ENCODE peak calls at places on chromosomes 5 and 9, in four cellular contexts. I is sigmoid colon, J is HCT116, M is heart left ventricle. L is an unnamed sample.

GRCh38 chr9:90188656-90189055 is 454.0 kb downstream of the DIRAS2 start:
- DNase-seq in I (no peak), J (no peak), M (no peak), L (no peak)

GRCh38 chr5:123538670-123539459 is 26.9 kb downstream of the CSNK1G3 start:
- DNase-seq in I (no peak), J (no peak), M (no peak), L (peak; percentile 53)

GRCh38 chr5:61353293-61353692 is 21.2 kb downstream of the ZSWIM6 start:
- DNase-seq in I (no peak), J (no peak), M (no peak), L (no peak)

GRCh38 chr5:139474815-139475791 is 4.3 kb downstream of the SMIM33 start:
- DNase-seq in I (peak; percentile 72), J (no peak), M (peak; percentile 23), L (peak; percentile 74)

GRCh38 chr5:20683241-20683940 is 695.4 kb upstream of the CDH18 start:
- DNase-seq in I (no peak), J (no peak), M (no peak), L (no peak)

GRCh38 chr5:77231470-77232138 is 21.1 kb downstream of the PDE8B start:
- DNase-seq in I (no peak), J (no peak), M (no peak), L (no peak)

GRCh38 chr9:135221951-135222631 is 134.6 kb downstream of the OLFM1 start:
- DNase-seq in I (peak; percentile 50), J (no peak), M (peak; percentile 20), L (no peak)

GRCh38 chr9:133584559-133585476 is 24.4 kb downstream of the FAM163B start:
- DNase-seq in I (no peak), J (no peak), M (no peak), L (no peak)

GRCh38 chr5:157400741-157401140 is 59.3 kb upstream of the NIPAL4 start:
- DNase-seq in I (no peak), J (no peak), M (no peak), L (no peak)

GRCh38 chr5:146076455-146076854 is 28.9 kb downstream of the PLAC8L1 start:
- DNase-seq in I (no peak), J (no peak), M (no peak), L (no peak)

GRCh38 chr5:135436856-135437795 is 10.0 kb downstream of the DCANP1 start:
- DNase-seq in I (no peak), J (no peak), M (no peak), L (no peak)

GRCh38 chr9:90022474-90022873 is 417.7 kb downstream of the GADD45G start:
- DNase-seq in I (no peak), J (no peak), M (no peak), L (no peak)

GRCh38 chr5:112355058-112355685 is 63.9 kb downstream of the EPB41L4A start:
- DNase-seq in I (no peak), J (no peak), M (no peak), L (no peak)

GRCh38 chr9:21804336-21804735 is 1.9 kb downstream of the MTAP start:
- DNase-seq in I (no peak), J (no peak), M (no peak), L (no peak)

GRCh38 chr5:76583163-76584047 is 39.8 kb downstream of the F2RL2 start:
- DNase-seq in I (no peak), J (peak; percentile 16), M (no peak), L (no peak)

GRCh38 chr5:176803027-176803942 is 7.1 kb upstream of the UNC5A start:
- DNase-seq in I (no peak), J (no peak), M (no peak), L (no peak)

GRCh38 chr9:134295101-134295745 is 31.0 kb upstream of the RXRA start:
- DNase-seq in I (no peak), J (no peak), M (peak; percentile 15), L (no peak)

GRCh38 chr5:56075361-56075760 is 80.6 kb upstream of the IL6ST start:
- DNase-seq in I (peak; percentile 90), J (no peak), M (peak; percentile 37), L (no peak)

GRCh38 chr9:133275105-133276000 is at the start of gene ABO:
- DNase-seq in I (no peak), J (no peak), M (peak; percentile 44), L (peak; percentile 34)

GRCh38 chr9:9117866-9118265 is 1318.3 kb upstream of the DMAC1 start:
- DNase-seq in I (no peak), J (no peak), M (no peak), L (no peak)

GRCh38 chr9:121133104-121133816 is 58.5 kb downstream of the CNTRL start:
- DNase-seq in I (no peak), J (no peak), M (no peak), L (peak; percentile 25)

GRCh38 chr5:179974281-179974945 is 66.7 kb upstream of the TBC1D9B start:
- DNase-seq in I (no peak), J (no peak), M (no peak), L (peak; percentile 83)

GRCh38 chr5:59136575-59136974 is 553.7 kb downstream of the RAB3C start:
- DNase-seq in I (no peak), J (no peak), M (no peak), L (no peak)

GRCh38 chr5:122965111-122965510 is 71.4 kb downstream of the PPIC start:
- DNase-seq in I (no peak), J (no peak), M (no peak), L (peak; percentile 34)

GRCh38 chr9:14352549-14352948 is 38.6 kb upstream of the NFIB start:
- DNase-seq in I (no peak), J (no peak), M (no peak), L (no peak)
- H3K27me3 ChIP-seq in I (peaks cover 32% of the 10 kb centered on the region), J (no peaks in the 10 kb centered on the region), M (no peaks in the 10 kb centered on the region), L (peaks cover 14% of the 10 kb centered on the region)

DNA sequence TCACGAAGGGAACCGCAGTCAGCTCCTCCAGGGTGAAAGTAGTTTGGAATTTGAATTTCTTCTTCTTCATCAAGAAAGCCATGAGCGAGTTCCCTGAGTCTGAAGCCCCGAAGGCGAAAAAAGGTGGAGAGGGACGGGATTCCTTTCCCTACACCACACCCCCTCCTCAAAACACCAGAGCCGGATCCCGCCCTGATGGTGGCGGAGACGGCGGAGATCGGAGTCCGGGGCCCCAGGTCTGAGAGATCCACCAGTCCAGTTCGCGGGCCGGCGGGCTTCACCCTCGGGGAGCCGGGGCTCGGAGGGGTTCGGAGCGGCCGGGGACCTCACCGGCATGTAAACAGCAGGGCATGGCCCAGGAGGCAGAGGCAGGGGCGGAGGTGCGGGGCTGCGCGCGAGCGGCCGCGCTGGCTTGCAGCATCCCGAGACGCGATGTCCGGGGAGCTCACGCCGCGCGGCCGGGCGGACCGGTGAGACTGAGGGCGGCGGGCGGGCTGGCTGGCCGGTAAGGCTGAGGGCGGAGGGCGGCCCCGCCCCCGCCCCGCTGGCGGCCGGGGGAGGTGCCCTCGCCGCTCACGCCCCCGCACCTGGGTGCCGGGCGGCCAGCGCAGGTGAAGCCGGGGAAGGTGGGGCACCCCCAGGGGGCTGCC is 608 bp downstream of the EEIG1 start:
- DNase-seq in I (peak; percentile 75), J (no peak), M (peak; percentile 40), L (peak; percentile 60)
- H3K27ac ChIP-seq in I (peak overlapping the region; percentile 96), J (peak overlapping the region; percentile 95), M (peak overlapping the region; percentile 91), L (peak overlapping the region; percentile 70)

GRCh38 chr9:138076650-138077009 is 199.0 kb downstream of the CACNA1B start:
- DNase-seq in I (no peak), J (no peak), M (no peak), L (no peak)

GRCh38 chr9:138077126-138077525 is 199.5 kb downstream of the CACNA1B start:
- DNase-seq in I (peak; percentile 46), J (no peak), M (no peak), L (no peak)

GRCh38 chr9:138075496-138075895 is 197.9 kb downstream of the CACNA1B start:
- DNase-seq in I (peak; percentile 53), J (no peak), M (no peak), L (no peak)

GRCh38 chr9:138074516-138074915 is 196.9 kb downstream of the CACNA1B start:
- DNase-seq in I (no peak), J (no peak), M (no peak), L (no peak)

DNA sequence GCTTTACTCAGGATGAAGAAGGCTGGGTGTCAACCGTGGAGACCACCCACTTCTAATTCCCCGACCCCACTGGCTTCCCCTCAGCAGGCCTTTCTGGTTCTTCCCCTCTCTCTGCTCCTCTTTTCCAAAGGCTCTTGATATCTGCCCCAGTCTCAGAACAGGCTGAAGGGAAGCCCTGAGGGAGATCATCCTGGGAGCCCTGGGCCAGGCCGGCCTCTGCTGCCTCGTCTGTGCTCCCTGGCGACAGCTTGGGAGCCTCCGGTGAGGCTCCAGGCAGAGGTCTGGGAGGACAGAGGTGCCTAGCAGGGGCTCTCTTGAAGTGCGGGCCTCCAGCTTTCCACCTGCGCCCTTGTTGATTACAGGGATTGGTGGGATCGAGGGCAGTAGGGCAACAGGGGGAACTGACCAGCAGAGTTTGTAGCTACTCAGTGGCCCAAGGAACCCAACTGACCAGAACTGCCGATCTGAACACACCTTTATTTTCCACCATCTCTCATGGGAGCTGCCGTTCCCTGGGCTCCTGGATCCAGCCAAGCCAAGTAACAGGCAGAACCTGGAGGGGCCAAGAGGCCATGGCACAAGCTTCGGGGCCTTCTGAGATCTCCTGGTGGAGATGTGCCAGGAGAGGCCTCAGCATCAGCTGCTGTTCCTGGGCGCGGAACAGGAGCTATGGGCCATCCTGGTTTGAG is 198.5 kb downstream of the CACNA1B start:
- DNase-seq in I (no peak), J (no peak), M (no peak), L (no peak)
- TF ChIP-seq CTCF in I (no peak), J (no peak), M (no peak), L (no peak)

GRCh38 chr5:2901096-2901495 is 149.6 kb upstream of the IRX2 start:
- DNase-seq in I (no peak), J (no peak), M (no peak), L (no peak)
- H3K27me3 ChIP-seq in I (no peaks in the 10 kb centered on the region), J (no peaks in the 10 kb centered on the region), M (no peaks in the 10 kb centered on the region), L (peaks cover 65% of the 10 kb centered on the region)

DNA sequence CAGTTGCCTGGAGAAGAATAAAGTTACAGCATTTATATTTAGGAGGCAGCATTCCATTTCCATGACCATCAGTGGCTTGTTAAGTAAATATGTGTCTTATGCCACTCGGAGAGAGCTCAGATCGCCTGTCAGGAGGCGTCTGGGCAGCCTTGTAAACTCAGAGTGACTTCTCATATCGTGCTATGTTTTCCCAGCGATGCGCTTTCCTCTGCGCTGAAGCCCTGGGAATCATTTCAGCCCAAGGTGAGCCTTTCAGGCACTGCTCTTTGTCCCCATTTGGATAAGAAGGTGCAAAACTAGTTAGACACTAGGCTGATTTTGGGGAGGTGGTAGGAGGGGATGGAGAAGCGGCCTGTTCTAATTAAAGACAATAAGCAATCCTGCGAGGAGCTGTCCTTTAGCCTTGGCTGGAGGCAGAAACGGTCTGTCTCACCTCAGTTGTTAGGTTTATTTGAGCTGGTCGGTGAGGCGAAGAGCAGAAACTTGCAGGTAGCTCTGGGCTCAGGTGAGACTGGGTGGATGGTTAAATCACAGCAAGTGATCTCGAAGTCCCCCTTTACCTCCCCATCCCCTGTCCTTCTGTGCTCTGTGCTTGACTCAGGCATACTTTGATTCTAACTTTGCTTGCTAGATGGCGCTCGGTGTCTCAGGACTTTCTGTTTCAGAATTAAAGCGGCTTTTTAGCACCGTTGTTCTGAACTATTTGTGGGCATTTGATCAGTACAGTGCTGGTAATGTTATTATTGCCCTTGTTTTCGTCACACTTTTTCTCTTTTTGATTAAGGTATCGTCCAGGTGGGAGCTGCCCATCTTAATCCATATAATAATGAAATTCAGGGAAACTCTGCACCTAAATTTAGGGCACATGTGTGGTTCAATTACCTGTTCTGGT is 24.6 kb downstream of the NR2F1 start:
- DNase-seq in I (no peak), J (no peak), M (no peak), L (peak; percentile 54)
- H3K27ac ChIP-seq in I (no peak overlapping the region), J (no peak overlapping the region), M (no peak overlapping the region), L (no peak overlapping the region)

L was measured in WERI-Rb-1.